ENCODE peak calls at places on chromosomes 7 and 10, in six cellular contexts. X is HCT116, T is heart left ventricle, E is kidney, V is A673, H is breast epithelium. B is an unnamed sample.

GRCh38 chr7:28156401-28156800 is 24.2 kb downstream of the JAZF1 start:
- DNase-seq in T (no peak), E (no peak), H (no peak), X (no peak), V (no peak), B (no peak)

GRCh38 chr10:19702215-19702614 is 114.0 kb upstream of the PLXDC2 start:
- DNase-seq in V (peak; percentile 52), H (no peak), T (no peak), X (no peak), E (no peak), B (no peak)

GRCh38 chr10:131855396-131855762 is 45.4 kb upstream of the PPP2R2D start:
- DNase-seq in H (no peak), X (no peak), T (peak; percentile 19), V (no peak), E (peak; percentile 60), B (peak; percentile 52)

GRCh38 chr7:137423321-137423720 is 79.8 kb upstream of the PTN start:
- DNase-seq in V (no peak), T (no peak), E (no peak), X (no peak), H (no peak), B (no peak)

GRCh38 chr10:61586829-61587228 is 75.9 kb upstream of the CABCOCO1 start:
- DNase-seq in E (no peak), V (no peak), X (no peak), T (no peak), H (no peak), B (no peak)

GRCh38 chr7:22251284-22251683 is 105.7 kb downstream of the RAPGEF5 start:
- DNase-seq in T (no peak), V (no peak), H (no peak), E (no peak), X (no peak), B (no peak)

GRCh38 chr7:135475521-135475920 is 34.4 kb downstream of the CNOT4 start:
- DNase-seq in H (no peak), V (no peak), E (no peak), T (no peak), X (no peak), B (no peak)

GRCh38 chr7:116426428-116427156 is 72.9 kb upstream of the CAV2 start:
- DNase-seq in H (no peak), E (no peak), V (peak; percentile 85), T (no peak), X (peak; percentile 93), B (no peak)

GRCh38 chr7:101784275-101785127 is 32.9 kb upstream of the CUX1 start:
- DNase-seq in V (no peak), H (no peak), T (peak; percentile 27), X (no peak), E (peak; percentile 24), B (no peak)

GRCh38 chr7:68187549-68187948 is 1190.9 kb downstream of the TYW1 start:
- DNase-seq in V (no peak), H (no peak), E (no peak), T (no peak), X (no peak), B (no peak)

GRCh38 chr10:3624367-3624766 is 160.6 kb downstream of the KLF6 start:
- DNase-seq in H (no peak), T (no peak), V (no peak), X (no peak), E (no peak), B (no peak)

GRCh38 chr7:130090745-130091532 is 20.6 kb downstream of the KLHDC10 start:
- DNase-seq in V (no peak), H (no peak), X (no peak), E (no peak), T (no peak), B (no peak)

GRCh38 chr10:132296671-132297443 is 10.9 kb downstream of the STK32C start:
- DNase-seq in E (peak; percentile 56), H (no peak), X (no peak), T (peak; percentile 43), V (no peak), B (peak; percentile 57)

GRCh38 chr10:43946445-43946844 is 297.8 kb upstream of the ZNF32 start:
- DNase-seq in T (no peak), X (no peak), E (no peak), V (no peak), H (peak; percentile 4), B (peak; percentile 26)

GRCh38 chr10:98244586-98244985 is 23.4 kb downstream of the LOXL4 start:
- DNase-seq in T (no peak), X (no peak), V (no peak), E (no peak), H (no peak), B (no peak)

GRCh38 chr7:103447073-103447960 is 1.3 kb upstream of the SLC26A5 start:
- DNase-seq in E (no peak), V (peak; percentile 75), T (no peak), H (no peak), X (peak; percentile 37), B (no peak)

GRCh38 chr10:86945361-86946214 is 11.8 kb downstream of the MMRN2 start:
- DNase-seq in E (peak; percentile 77), T (no peak), H (peak; percentile 16), V (peak; percentile 46), X (no peak), B (peak; percentile 51)

GRCh38 chr10:114876169-114876568 is 54.6 kb downstream of the FHIP2A start:
- DNase-seq in T (no peak), E (no peak), V (no peak), X (no peak), H (no peak), B (no peak)

GRCh38 chr7:81501220-81501619 is 268.6 kb downstream of the HGF start:
- DNase-seq in X (peak; percentile 13), E (no peak), V (peak; percentile 66), H (no peak), T (no peak), B (no peak)
- TF ChIP-seq CTCF in X (peak; percentile 9), E (no peak), V (peak; percentile 57), H (no peak), T (no peak), B (peak; percentile 17)

DNA sequence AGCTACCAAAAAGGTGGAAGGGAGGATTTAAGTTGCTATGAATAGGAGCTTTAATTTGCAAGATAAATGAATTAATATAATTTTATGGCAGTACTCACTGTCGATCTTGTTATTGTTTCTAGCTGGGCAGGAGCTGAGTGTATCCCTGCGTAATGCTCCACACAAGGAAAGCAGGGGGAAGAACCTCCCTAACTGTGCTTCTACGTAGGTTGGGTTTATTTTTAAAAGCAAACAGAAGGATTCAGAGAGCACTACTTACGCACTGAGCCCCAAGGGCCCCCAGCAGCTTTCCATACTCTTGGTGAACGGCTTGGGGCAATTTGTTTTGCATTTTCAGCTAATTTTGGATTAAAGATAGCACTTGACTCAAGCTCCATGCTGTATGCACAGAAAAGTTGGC is 9.6 kb downstream of the DUSP5 start:
- DNase-seq in H (no peak), E (no peak), V (no peak), T (no peak), X (no peak), B (no peak)
- H3K4me1 ChIP-seq in H (peaks cover 21% of the 10 kb centered on the region), E (peaks cover 12% of the 10 kb centered on the region), V (peaks cover 46% of the 10 kb centered on the region), T (peaks cover 41% of the 10 kb centered on the region), X (peaks cover 25% of the 10 kb centered on the region), B (peaks cover 58% of the 10 kb centered on the region)

DNA sequence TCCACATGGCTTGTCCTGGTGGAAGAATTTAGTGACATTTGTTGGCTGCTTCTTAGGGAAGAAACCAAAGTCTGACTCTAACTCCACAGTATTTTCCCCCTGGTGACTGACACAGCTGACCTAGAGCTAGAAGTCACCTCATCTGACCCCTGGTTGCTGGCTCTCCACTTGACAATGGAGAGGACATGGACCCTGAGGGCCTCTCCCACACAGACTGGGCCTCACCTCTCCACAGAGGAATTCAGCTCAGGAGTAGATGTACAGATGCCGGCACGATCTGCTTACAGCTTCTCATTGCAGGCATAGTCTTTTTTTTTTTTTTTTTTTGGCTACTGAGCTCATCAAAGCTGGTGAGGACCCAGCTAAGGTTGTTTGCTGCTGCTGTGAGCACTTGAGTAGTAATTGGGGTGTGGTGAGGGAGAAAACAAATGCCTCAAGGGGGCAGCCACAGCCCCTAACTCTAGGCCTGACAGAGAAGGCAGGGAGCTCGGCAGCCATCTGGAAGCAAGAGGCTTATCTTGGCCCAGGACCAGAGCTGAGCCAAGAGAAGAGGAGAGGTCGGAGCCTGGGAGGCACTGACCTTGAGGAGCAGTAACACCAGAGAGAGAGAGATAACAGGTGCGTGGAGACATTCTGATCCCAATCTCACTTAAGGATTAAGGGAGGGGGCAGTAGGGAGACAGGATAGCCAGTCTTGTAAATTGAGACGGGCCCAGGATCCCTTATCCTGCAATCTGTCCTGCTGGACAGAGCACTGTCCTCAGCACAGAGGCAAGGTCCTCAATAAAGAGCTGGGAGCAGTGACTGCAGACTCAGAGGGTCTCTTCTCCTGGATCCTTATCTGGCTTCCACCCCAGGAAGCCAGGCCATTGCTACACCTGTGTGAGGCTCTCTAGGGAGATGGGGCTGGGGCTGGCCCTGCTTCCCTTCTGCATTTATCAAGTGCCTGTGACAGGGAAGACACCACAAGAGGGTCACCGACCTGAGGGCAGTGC is 9.4 kb downstream of the PRSS58 start:
- DNase-seq in H (no peak), V (no peak), E (no peak), X (no peak), T (no peak), B (no peak)
- TF ChIP-seq CTCF in H (no peak), V (no peak), E (no peak), X (no peak), T (no peak), B (no peak)

GRCh38 chr7:75738975-75739795 is 444 bp upstream of the HIP1 start:
- DNase-seq in T (peak; percentile 100), V (peak; percentile 100), E (peak; percentile 100), X (peak; percentile 95), H (peak; percentile 99), B (peak; percentile 100)

GRCh38 chr7:75737856-75738603 is 711 bp downstream of the HIP1 start:
- DNase-seq in H (no peak), V (no peak), X (no peak), T (peak; percentile 64), E (no peak), B (no peak)

GRCh38 chr7:75738604-75738974 is at the start of gene HIP1:
- DNase-seq in E (no peak), X (no peak), T (no peak), H (no peak), V (peak; percentile 30), B (no peak)

GRCh38 chr7:75740846-75741497 is 2.2 kb upstream of the HIP1 start:
- DNase-seq in H (no peak), T (no peak), V (peak; percentile 34), E (no peak), X (no peak), B (peak; percentile 75)

DNA sequence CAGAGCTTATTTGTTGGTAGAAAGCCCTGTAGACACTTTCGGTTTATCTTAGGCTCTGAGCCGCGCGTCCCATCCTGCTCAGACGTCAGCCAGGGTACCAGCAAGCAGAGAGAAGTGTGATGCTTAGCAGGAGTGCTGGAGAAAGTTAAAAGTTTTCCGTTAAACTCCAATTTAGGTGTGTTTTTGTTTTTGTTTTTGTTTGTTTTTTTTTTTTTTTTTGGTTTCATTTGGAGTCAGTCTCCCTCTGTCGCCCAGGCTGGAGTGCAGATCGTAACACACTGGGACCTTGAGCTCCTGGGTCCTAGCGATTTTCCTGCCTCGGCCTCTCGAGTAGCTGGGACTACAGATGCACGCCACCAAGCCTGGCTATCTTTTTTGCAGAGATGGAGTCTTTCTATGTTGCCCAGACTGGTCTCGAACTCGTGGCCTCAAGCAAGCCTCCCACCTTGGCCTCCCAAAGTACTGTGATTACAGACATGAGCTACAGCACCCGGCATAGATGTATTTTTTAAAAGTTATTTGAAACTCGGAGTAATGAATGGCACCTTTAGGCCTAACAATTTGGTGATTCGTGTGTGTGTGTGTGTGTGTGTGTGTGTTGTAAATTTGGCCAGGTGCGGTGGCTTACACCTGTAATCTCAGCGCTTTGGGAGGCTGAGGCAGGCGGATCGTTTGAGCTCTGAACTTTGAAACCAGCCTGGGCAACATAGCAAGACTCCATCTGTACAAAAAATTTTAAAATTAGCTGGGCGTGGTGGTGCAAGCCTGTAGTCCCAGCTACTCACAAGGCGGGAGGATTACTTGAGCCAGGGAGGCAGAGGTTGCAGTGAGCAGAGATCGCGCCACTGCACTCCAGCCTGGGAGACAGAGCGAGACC is 1.3 kb upstream of the HIP1 start:
- DNase-seq in T (no peak), V (no peak), H (no peak), X (no peak), E (no peak), B (no peak)
- H3K4me1 ChIP-seq in T (no peaks in the 10 kb centered on the region), V (peaks cover 19% of the 10 kb centered on the region), H (no peaks in the 10 kb centered on the region), X (peaks cover 11% of the 10 kb centered on the region), E (peaks cover 7% of the 10 kb centered on the region), B (peaks cover 22% of the 10 kb centered on the region)

B was measured in upper lobe of right lung.